ENCODE peak calls at places on chromosomes 6 and 20, in nine cellular contexts. D is germinal center; O is activated gamma-delta T cell treated with Interleukin-2 at 50 U/mL for 16 hours; W is Karpas-422; U is HEK293T; Q is activated CD4-positive, alpha-beta T cell treated with anti-CD3 and anti-CD28 coated beads, Interleukin-2, amount 50 U/mL, for 24 hours; E is caudate nucleus; C is activated T-cell treated with anti-CD3 and anti-CD28 coated beads for 1 hour; L is neural crest cell. X is an unnamed sample.

GRCh38 chr20:35884541-35884865 is 69.8 kb downstream of the SCAND1 start:
- DNase-seq in L (no peak), U (no peak), E (no peak), W (no peak), O (no peak), D (no peak), Q (no peak), C (no peak), X (no peak)

GRCh38 chr6:34436803-34437643 is 11.2 kb upstream of the RPS10 start:
- DNase-seq in E (no peak), Q (no peak), C (no peak), O (no peak), D (no peak), L (no peak), U (no peak), W (no peak), X (no peak)

GRCh38 chr20:1983311-1983710 is 10.5 kb downstream of the PDYN start:
- DNase-seq in Q (no peak), W (no peak), U (no peak), E (no peak), C (no peak), D (no peak), O (no peak), L (no peak), X (no peak)

GRCh38 chr6:30200551-30201281 is 12.5 kb downstream of the TRIM26 start:
- DNase-seq in W (peak), C (no peak), E (no peak), O (no peak), Q (no peak), L (no peak), D (peak), U (no peak), X (no peak)

GRCh38 chr20:54474866-54475265 is 527 bp upstream of the DOK5 start:
- DNase-seq in L (no peak), C (no peak), W (no peak), E (no peak), U (no peak), O (no peak), D (no peak), Q (no peak), X (no peak)

GRCh38 chr6:113371106-113371505 is 486.0 kb upstream of the MARCKS start:
- DNase-seq in L (no peak), W (no peak), O (no peak), C (no peak), U (no peak), Q (no peak), E (no peak), D (no peak), X (peak)

GRCh38 chr6:47865206-47865605 is 83.4 kb downstream of the OPN5 start:
- DNase-seq in L (no peak), D (no peak), C (no peak), Q (no peak), U (no peak), E (no peak), W (no peak), O (no peak), X (no peak)

GRCh38 chr6:75402296-75402695 is 91.3 kb downstream of the FILIP1 start:
- DNase-seq in Q (no peak), O (no peak), U (peak), L (no peak), C (no peak), D (no peak), E (no peak), W (no peak), X (peak)

GRCh38 chr6:15313367-15313766 is 67.5 kb downstream of the JARID2 start:
- DNase-seq in U (no peak), W (no peak), O (no peak), Q (no peak), C (no peak), L (no peak), E (peak), D (peak), X (peak)

GRCh38 chr6:42403415-42403814 is 48.3 kb downstream of the TRERF1 start:
- DNase-seq in Q (no peak), C (no peak), W (no peak), U (no peak), D (no peak), L (no peak), E (no peak), O (no peak), X (peak)

GRCh38 chr20:18567739-18568091 is 483 bp downstream of the SMIM26 start:
- DNase-seq in Q (no peak), W (peak), O (no peak), E (no peak), U (no peak), C (no peak), D (no peak), L (no peak), X (no peak)

GRCh38 chr6:35224720-35225119 is 11.0 kb downstream of the SCUBE3 start:
- DNase-seq in W (no peak), O (no peak), E (no peak), C (no peak), Q (no peak), U (no peak), D (no peak), L (no peak), X (no peak)

GRCh38 chr6:10991115-10991514 is 53.0 kb downstream of the ELOVL2 start:
- DNase-seq in L (no peak), U (no peak), Q (no peak), D (no peak), W (no peak), E (no peak), O (no peak), C (no peak), X (no peak)

GRCh38 chr6:29424575-29424974 is 9.8 kb downstream of the OR12D1 start:
- DNase-seq in O (no peak), W (no peak), E (no peak), D (no peak), Q (no peak), U (no peak), C (no peak), L (no peak), X (no peak)

X was measured in AG10803.